ENCODE peak calls at places on chromosomes 7 and 10, in six cellular contexts. X is fibroblast of gingiva; Y is RWPE1; E is fibroblast of lung; K is NCI-H1105; T is effector memory CD8-positive, alpha-beta T cell. A is an unnamed sample.

GRCh38 chr7:232571-233455 is 40.4 kb downstream of the FAM20C start:
- DNase-seq in X (peak), Y (no peak), E (peak), K (no peak), T (no peak), A (no peak)

GRCh38 chr10:103737735-103738367 is 117.5 kb downstream of the SH3PXD2A start:
- DNase-seq in X (no peak), Y (no peak), E (no peak), K (no peak), T (no peak), A (no peak)

GRCh38 chr10:46309511-46310142 is 22.8 kb downstream of the ANTXRL start:
- DNase-seq in X (no peak), Y (no peak), E (no peak), K (no peak), T (no peak), A (no peak)

GRCh38 chr7:8176370-8177081 is 85.4 kb downstream of the ICA1 start:
- DNase-seq in X (no peak), Y (no peak), E (no peak), K (no peak), T (peak), A (peak)

GRCh38 chr10:132371641-132372081 is 25.3 kb upstream of the PWWP2B start:
- DNase-seq in X (no peak), Y (no peak), E (no peak), K (no peak), T (no peak), A (no peak)

GRCh38 chr7:117020605-117021002 is 67.3 kb downstream of the ST7 start:
- DNase-seq in X (peak), Y (no peak), E (no peak), K (no peak), T (no peak), A (no peak)

GRCh38 chr7:30977896-30978564 is 14.3 kb downstream of the GHRHR start:
- DNase-seq in X (no peak), Y (peak), E (no peak), K (peak), T (no peak), A (peak)

GRCh38 chr7:2517004-2517403 is 2.6 kb upstream of the LFNG start:
- DNase-seq in X (peak), Y (peak), E (peak), K (no peak), T (no peak), A (no peak)

GRCh38 chr7:156903232-156903909 is 10.4 kb upstream of the LMBR1 start:
- DNase-seq in X (peak), Y (peak), E (peak), K (no peak), T (no peak), A (no peak)

GRCh38 chr7:80053098-80053497 is 81.5 kb upstream of the GNAI1 start:
- DNase-seq in X (no peak), Y (no peak), E (no peak), K (peak), T (no peak), A (no peak)

GRCh38 chr7:158710651-158711102 is 6.1 kb upstream of the NCAPG2 start:
- DNase-seq in X (no peak), Y (no peak), E (peak), K (no peak), T (peak), A (no peak)

GRCh38 chr7:55622241-55622835 is 50.0 kb upstream of the VOPP1 start:
- DNase-seq in X (no peak), Y (no peak), E (no peak), K (no peak), T (no peak), A (no peak)

GRCh38 chr10:132384618-132385510 is 12.1 kb upstream of the PWWP2B start:
- DNase-seq in X (no peak), Y (no peak), E (no peak), K (no peak), T (no peak), A (no peak)

GRCh38 chr10:3393958-3394357 is 221.4 kb upstream of the PITRM1 start:
- DNase-seq in X (no peak), Y (no peak), E (peak), K (no peak), T (no peak), A (no peak)

GRCh38 chr10:103839513-103839864 is 15.9 kb downstream of the SH3PXD2A start:
- DNase-seq in X (no peak), Y (no peak), E (no peak), K (no peak), T (no peak), A (no peak)

GRCh38 chr10:8444630-8445029 is 390.1 kb downstream of the GATA3 start:
- DNase-seq in X (no peak), Y (no peak), E (peak), K (no peak), T (peak), A (no peak)

A was measured in RPMI8226.